ENCODE peak calls at places on chromosomes 1 and 21, in seven cellular contexts. C is HCT116, H is lower leg skin, G is heart left ventricle, X is A549, J is H54, T is thyroid gland. Z is an unnamed sample.
A peak's percentile ranks its signal among the peaks of the same experiment; 100 is the strongest.

GRCh38 chr1:78214334-78214733 is 168.6 kb downstream of the GIPC2 start:
- DNase-seq in C (no peak), H (no peak), G (no peak), X (no peak), J (no peak), T (no peak), Z (no peak)

GRCh38 chr1:212260557-212261342 is 24.5 kb upstream of the PPP2R5A start:
- DNase-seq in C (peak; percentile 40), H (peak; percentile 29), G (no peak), X (no peak), J (no peak), T (no peak), Z (no peak)

GRCh38 chr1:201476670-201477344 is 7.8 kb upstream of the PHLDA3 start:
- DNase-seq in C (no peak), H (no peak), G (no peak), X (no peak), J (no peak), T (peak; percentile 26), Z (no peak)

GRCh38 chr1:212525479-212526110 is 83.0 kb upstream of the ATF3 start:
- DNase-seq in C (no peak), H (no peak), G (peak; percentile 72), X (no peak), J (peak; percentile 31), T (no peak), Z (no peak)

GRCh38 chr1:183914283-183914682 is 109.4 kb downstream of the RGL1 start:
- DNase-seq in C (no peak), H (peak; percentile 27), G (no peak), X (no peak), J (no peak), T (no peak), Z (no peak)

GRCh38 chr21:25934771-25935224 is 200.0 kb downstream of the GABPA start:
- DNase-seq in C (no peak), H (peak; percentile 81), G (peak; percentile 81), X (peak; percentile 15), J (peak; percentile 78), T (peak; percentile 25), Z (no peak)

GRCh38 chr1:18948048-18948912 is 8.2 kb downstream of the IFFO2 start:
- DNase-seq in C (no peak), H (no peak), G (no peak), X (no peak), J (peak; percentile 56), T (no peak), Z (no peak)

GRCh38 chr1:195158091-195158490 is 1450.1 kb downstream of the KCNT2 start:
- DNase-seq in C (no peak), H (no peak), G (no peak), X (no peak), J (no peak), T (no peak), Z (no peak)

GRCh38 chr1:208000504-208000903 is 89.6 kb upstream of the CD34 start:
- DNase-seq in C (no peak), H (no peak), G (no peak), X (no peak), J (no peak), T (no peak), Z (no peak)

GRCh38 chr1:61330018-61330417 is 247.7 kb downstream of the NFIA start:
- DNase-seq in C (no peak), H (no peak), G (no peak), X (no peak), J (no peak), T (no peak), Z (no peak)

GRCh38 chr1:147837129-147837776 is 65.3 kb upstream of the GJA8 start:
- DNase-seq in C (no peak), H (no peak), G (no peak), X (no peak), J (no peak), T (no peak), Z (no peak)

GRCh38 chr1:157249326-157249725 is 111.1 kb upstream of the ETV3 start:
- DNase-seq in C (no peak), H (no peak), G (no peak), X (no peak), J (no peak), T (no peak), Z (no peak)

GRCh38 chr1:16888806-16889178 is 7.0 kb upstream of the RNU1-2 start:
- DNase-seq in C (no peak), H (no peak), G (no peak), X (peak; percentile 21), J (no peak), T (peak; percentile 32), Z (no peak)

GRCh38 chr1:46254668-46255067 is 7.1 kb downstream of the RAD54L start:
- DNase-seq in C (no peak), H (no peak), G (no peak), X (no peak), J (no peak), T (no peak), Z (no peak)

GRCh38 chr1:51519857-51520699 is 1.0 kb upstream of the EPS15 start:
- DNase-seq in C (no peak), H (no peak), G (no peak), X (no peak), J (no peak), T (no peak), Z (no peak)

GRCh38 chr1:212607206-212607923 is 1.2 kb upstream of the ATF3 start:
- DNase-seq in C (no peak), H (no peak), G (peak; percentile 44), X (no peak), J (no peak), T (peak; percentile 43), Z (no peak)

GRCh38 chr1:41404308-41404755 is 43.1 kb downstream of the FOXO6 start:
- DNase-seq in C (no peak), H (no peak), G (no peak), X (peak; percentile 21), J (no peak), T (no peak), Z (no peak)

GRCh38 chr1:15717418-15718131 is 18.5 kb upstream of the SLC25A34 start:
- DNase-seq in C (no peak), H (no peak), G (no peak), X (no peak), J (no peak), T (no peak), Z (no peak)

GRCh38 chr1:159009704-159010361 is at the start of gene IFI16:
- DNase-seq in C (no peak), H (peak; percentile 85), G (peak; percentile 56), X (peak; percentile 10), J (peak; percentile 27), T (peak; percentile 17), Z (no peak)

GRCh38 chr1:74522143-74522542 is 9.7 kb upstream of the LRRC53 start:
- DNase-seq in C (no peak), H (no peak), G (no peak), X (no peak), J (no peak), T (no peak), Z (no peak)

DNA sequence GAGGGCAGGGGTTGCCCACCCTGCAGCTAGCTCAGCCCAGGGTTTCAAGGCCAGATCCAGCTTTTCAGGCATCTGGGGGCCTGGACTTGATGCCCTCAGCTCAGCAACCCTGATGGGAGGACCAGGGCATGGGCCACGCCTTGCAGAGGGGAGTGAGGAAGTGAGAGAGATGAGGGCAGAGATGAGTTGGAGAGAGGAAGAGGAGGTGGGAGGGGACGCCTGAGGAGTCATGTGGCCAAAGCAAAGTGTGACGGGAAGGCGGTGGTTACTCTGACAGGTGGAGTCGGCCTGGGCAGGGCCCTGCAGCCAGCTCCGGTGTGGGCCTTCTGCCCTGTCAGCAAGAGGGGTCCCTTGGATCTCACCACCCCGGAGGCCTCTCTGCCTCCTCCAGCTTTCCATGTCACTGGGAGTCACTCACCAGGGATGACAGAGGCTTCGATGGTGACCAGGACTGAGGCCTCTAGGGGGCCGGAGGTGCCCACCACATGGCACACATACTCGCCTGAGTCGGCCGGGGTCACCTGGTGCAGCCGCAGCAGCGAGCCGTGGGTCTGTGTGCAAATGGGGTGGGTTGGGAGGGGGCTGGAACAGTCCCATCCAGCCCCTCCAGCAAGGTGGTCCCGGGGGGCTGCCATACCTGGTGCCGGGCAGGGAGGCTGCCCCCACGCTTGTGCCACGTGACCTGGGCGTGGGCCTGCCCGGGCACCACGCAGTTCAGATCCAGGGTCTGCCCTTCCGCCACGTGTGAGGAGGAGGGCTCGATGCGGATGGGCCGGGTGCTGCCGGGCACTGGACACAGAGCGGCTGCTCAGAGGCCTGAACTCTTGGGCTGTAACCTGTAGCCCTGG is 40.4 kb downstream of the LDLRAD2 start:
- DNase-seq in C (no peak), H (no peak), G (no peak), X (no peak), J (no peak), T (no peak), Z (no peak)
- TF ChIP-seq POLR2A in C (no peak), H (no peak), G (no peak), X (no peak), J (no peak), T (no peak), Z (no peak)

GRCh38 chr1:31643976-31644559 is 608 bp downstream of the PEF1 start:
- DNase-seq in C (no peak), H (no peak), G (no peak), X (no peak), J (no peak), T (no peak), Z (no peak)

GRCh38 chr1:31646259-31646960 is 1.7 kb upstream of the PEF1 start:
- DNase-seq in C (no peak), H (no peak), G (no peak), X (no peak), J (no peak), T (no peak), Z (no peak)

GRCh38 chr1:31645274-31645568 is 545 bp upstream of the PEF1 start:
- DNase-seq in C (no peak), H (no peak), G (no peak), X (no peak), J (no peak), T (no peak), Z (no peak)

GRCh38 chr1:31642897-31643296 is 1.8 kb downstream of the PEF1 start:
- DNase-seq in C (no peak), H (no peak), G (no peak), X (no peak), J (no peak), T (peak; percentile 73), Z (no peak)

GRCh38 chr1:31644560-31645273 is at the start of gene PEF1:
- DNase-seq in C (peak; percentile 97), H (peak; percentile 98), G (peak; percentile 99), X (peak; percentile 95), J (peak; percentile 92), T (peak; percentile 99), Z (peak; percentile 95)
- TF ChIP-seq POLR2A in C (peak; percentile 59), H (peak; percentile 51), G (peak; percentile 62), X (peak; percentile 15), J (peak; percentile 21), T (peak; percentile 93), Z (no peak)

DNA sequence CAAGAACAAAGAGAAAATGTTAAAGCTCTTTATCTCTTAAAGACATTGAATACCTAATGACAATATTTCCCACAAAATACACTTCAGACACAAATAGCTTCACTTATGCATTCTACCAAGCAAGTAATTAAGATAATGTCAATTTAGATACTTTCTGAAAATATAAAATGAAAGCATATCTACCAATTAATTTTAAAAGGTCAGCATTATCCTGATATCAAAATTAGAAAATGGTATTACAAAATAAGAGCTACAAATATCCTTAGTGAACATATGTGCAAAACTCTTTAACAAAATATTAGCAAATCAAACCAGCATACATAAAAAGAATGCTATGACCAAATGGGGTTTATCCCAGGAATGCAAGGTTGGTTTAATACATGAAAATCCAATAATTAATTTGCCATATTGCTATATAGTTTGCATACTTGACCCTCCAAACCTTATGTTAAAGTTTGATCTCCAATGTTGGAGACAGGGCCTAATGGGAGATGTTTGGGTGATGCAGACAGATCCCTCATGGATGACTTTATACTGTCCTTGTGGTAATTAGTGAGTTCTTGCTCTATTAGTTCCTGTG is 4.2 kb upstream of the KIFAP3 start:
- DNase-seq in C (no peak), H (no peak), G (no peak), X (no peak), J (no peak), T (no peak), Z (no peak)
- TF ChIP-seq POLR2A in C (no peak), H (no peak), G (no peak), X (no peak), J (no peak), T (no peak), Z (no peak)

GRCh38 chr1:35598895-35599294 is 25.8 kb downstream of the TFAP2E start:
- DNase-seq in C (no peak), H (no peak), G (no peak), X (no peak), J (no peak), T (no peak), Z (no peak)
- TF ChIP-seq POLR2A in C (no peak), H (no peak), G (no peak), X (no peak), J (no peak), T (no peak), Z (no peak)